ENCODE peak calls at places on chromosomes 12 and 14, in nine cellular contexts. G is body of pancreas, O is mesenchymal stem cell, A is HCT116, R is H7, I is SJCRH30, M is mesendoderm, W is aorta, Y is cardiac muscle cell. T is an unnamed sample.

GRCh38 chr14:67717048-67717447 is 15.4 kb downstream of the RDH12 start:
- DNase-seq in G (no peak), O (no peak), A (no peak), R (no peak), I (no peak), M (no peak), W (no peak), Y (no peak), T (no peak)

GRCh38 chr14:52951730-52952481 is 1.1 kb upstream of the FERMT2 start:
- DNase-seq in G (peak; percentile 61), O (peak; percentile 87), A (peak; percentile 61), R (peak; percentile 60), I (peak; percentile 66), M (peak; percentile 92), W (peak; percentile 64), Y (peak; percentile 67), T (no peak)

GRCh38 chr14:24365600-24366374 is 2.2 kb upstream of the NFATC4 start:
- DNase-seq in G (peak; percentile 92), O (peak; percentile 92), A (peak; percentile 85), R (peak; percentile 78), I (peak; percentile 94), M (peak; percentile 95), W (peak; percentile 92), Y (peak; percentile 93), T (peak; percentile 81)

GRCh38 chr12:29223936-29224921 is 75.2 kb downstream of the FAR2 start:
- DNase-seq in G (no peak), O (no peak), A (no peak), R (no peak), I (no peak), M (no peak), W (no peak), Y (no peak), T (no peak)

GRCh38 chr12:45343269-45344051 is 127.6 kb downstream of the ANO6 start:
- DNase-seq in G (no peak), O (peak; percentile 73), A (no peak), R (no peak), I (no peak), M (peak; percentile 55), W (no peak), Y (no peak), T (no peak)

GRCh38 chr14:28651148-28651547 is 115.4 kb upstream of the FOXG1 start:
- DNase-seq in G (no peak), O (peak; percentile 54), A (no peak), R (peak; percentile 22), I (no peak), M (peak; percentile 78), W (no peak), Y (no peak), T (no peak)

GRCh38 chr12:37733856-37734255 is 582.7 kb upstream of the ALG10B start:
- DNase-seq in G (no peak), O (no peak), A (no peak), R (no peak), I (no peak), M (no peak), W (no peak), Y (no peak), T (no peak)

GRCh38 chr14:93332032-93332852 is 594 bp downstream of the BTBD7 start:
- DNase-seq in G (peak; percentile 66), O (peak; percentile 68), A (no peak), R (peak; percentile 91), I (peak; percentile 64), M (peak; percentile 74), W (peak; percentile 72), Y (peak; percentile 91), T (no peak)

GRCh38 chr12:54680374-54680773 is 32.2 kb upstream of the DCD start:
- DNase-seq in G (no peak), O (peak; percentile 2), A (peak; percentile 56), R (peak; percentile 43), I (peak; percentile 41), M (peak; percentile 82), W (no peak), Y (no peak), T (no peak)

GRCh38 chr12:2998789-2999264 is 39.6 kb downstream of the TEAD4 start:
- DNase-seq in G (peak; percentile 80), O (peak; percentile 74), A (no peak), R (peak; percentile 88), I (peak; percentile 81), M (peak; percentile 79), W (peak; percentile 79), Y (peak; percentile 83), T (peak; percentile 16)

GRCh38 chr14:50758945-50759344 is 72.0 kb downstream of the NIN start:
- DNase-seq in G (peak; percentile 25), O (peak; percentile 38), A (no peak), R (no peak), I (no peak), M (no peak), W (no peak), Y (peak; percentile 19), T (no peak)

GRCh38 chr12:108611884-108612415 is 14.1 kb upstream of the TMEM119 start:
- DNase-seq in G (no peak), O (peak; percentile 91), A (peak; percentile 72), R (peak; percentile 86), I (peak; percentile 71), M (peak; percentile 83), W (no peak), Y (no peak), T (peak; percentile 49)

GRCh38 chr14:88934231-88934898 is 109.9 kb downstream of the TTC8 start:
- DNase-seq in G (no peak), O (no peak), A (no peak), R (no peak), I (no peak), M (no peak), W (no peak), Y (no peak), T (no peak)

GRCh38 chr12:113082486-113083148 is 26.1 kb downstream of the DTX1 start:
- DNase-seq in G (no peak), O (no peak), A (no peak), R (no peak), I (no peak), M (no peak), W (no peak), Y (no peak), T (no peak)
- H3K36me3 ChIP-seq in G (no peaks in the 10 kb centered on the region), O (no peaks in the 10 kb centered on the region), A (no peaks in the 10 kb centered on the region), R (no peaks in the 10 kb centered on the region), I (no peaks in the 10 kb centered on the region), M (no peaks in the 10 kb centered on the region), W (no peaks in the 10 kb centered on the region), Y (no peaks in the 10 kb centered on the region), T (no peaks in the 10 kb centered on the region)

DNA sequence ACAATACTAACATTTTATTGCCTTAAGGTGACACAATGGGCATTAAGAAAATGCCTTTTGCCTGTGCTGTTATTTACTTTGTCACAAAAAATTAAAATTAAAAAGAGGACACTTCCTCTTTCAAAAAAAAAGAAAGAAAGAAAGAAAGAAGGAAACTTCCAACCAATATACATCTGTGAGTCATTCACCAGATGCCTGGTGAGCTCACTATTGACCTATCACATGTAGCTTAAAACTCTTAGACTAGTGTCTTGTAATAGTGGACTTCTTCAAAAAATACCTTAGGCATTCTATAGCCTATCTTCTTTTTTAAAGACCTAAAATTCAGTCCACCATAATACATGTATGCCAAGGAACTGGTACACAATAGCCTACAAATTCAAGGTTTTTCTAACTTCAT is 4.9 kb upstream of the SOX5 start:
- DNase-seq in G (no peak), O (peak; percentile 79), A (no peak), R (no peak), I (no peak), M (no peak), W (no peak), Y (no peak), T (no peak)
- H3K36me3 ChIP-seq in G (no peaks in the 10 kb centered on the region), O (no peaks in the 10 kb centered on the region), A (no peaks in the 10 kb centered on the region), R (no peaks in the 10 kb centered on the region), I (no peaks in the 10 kb centered on the region), M (no peaks in the 10 kb centered on the region), W (no peaks in the 10 kb centered on the region), Y (no peaks in the 10 kb centered on the region), T (no peaks in the 10 kb centered on the region)

GRCh38 chr12:112862570-112863137 is 44.1 kb upstream of the OAS1 start:
- DNase-seq in G (no peak), O (no peak), A (no peak), R (no peak), I (no peak), M (no peak), W (no peak), Y (no peak), T (no peak)
- H3K36me3 ChIP-seq in G (no peaks in the 10 kb centered on the region), O (no peaks in the 10 kb centered on the region), A (no peaks in the 10 kb centered on the region), R (no peaks in the 10 kb centered on the region), I (no peaks in the 10 kb centered on the region), M (no peaks in the 10 kb centered on the region), W (no peaks in the 10 kb centered on the region), Y (no peaks in the 10 kb centered on the region), T (no peaks in the 10 kb centered on the region)

GRCh38 chr12:124338876-124339603 is 44.1 kb downstream of the RFLNA start:
- DNase-seq in G (no peak), O (no peak), A (no peak), R (no peak), I (no peak), M (no peak), W (no peak), Y (no peak), T (no peak)

GRCh38 chr12:124340080-124340900 is 45.4 kb downstream of the RFLNA start:
- DNase-seq in G (no peak), O (no peak), A (no peak), R (no peak), I (no peak), M (no peak), W (no peak), Y (no peak), T (no peak)

GRCh38 chr12:124344526-124344925 is 49.6 kb downstream of the RFLNA start:
- DNase-seq in G (no peak), O (no peak), A (no peak), R (no peak), I (no peak), M (no peak), W (no peak), Y (no peak), T (no peak)

GRCh38 chr12:124338448-124338847 is 43.6 kb downstream of the RFLNA start:
- DNase-seq in G (no peak), O (no peak), A (no peak), R (no peak), I (no peak), M (no peak), W (no peak), Y (no peak), T (no peak)

DNA sequence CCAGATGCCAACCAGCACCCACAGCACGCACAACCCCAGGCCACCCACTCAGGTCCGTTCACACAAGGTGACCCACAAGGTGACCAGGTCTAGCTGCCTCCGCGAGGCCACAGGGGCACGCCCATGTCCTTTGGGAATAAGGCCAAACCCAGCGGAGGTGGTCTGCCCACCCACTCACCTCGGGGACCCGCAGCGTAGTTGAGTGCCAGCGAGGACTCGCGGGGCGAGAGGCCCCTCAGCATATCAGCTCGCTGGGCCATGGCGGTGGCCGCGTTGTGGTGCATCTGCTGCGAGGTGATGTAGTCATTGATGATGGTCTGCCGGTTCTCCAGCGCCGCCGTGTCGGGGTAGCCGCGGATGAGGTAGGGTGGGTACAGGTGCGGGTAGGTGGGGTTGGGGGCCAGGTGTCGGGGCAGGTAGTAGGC is 46.8 kb downstream of the RFLNA start:
- DNase-seq in G (no peak), O (no peak), A (no peak), R (no peak), I (no peak), M (no peak), W (no peak), Y (no peak), T (no peak)
- H3K36me3 ChIP-seq in G (peaks cover 20% of the 10 kb centered on the region), O (peaks cover 75% of the 10 kb centered on the region), A (peaks cover 12% of the 10 kb centered on the region), R (peaks cover 22% of the 10 kb centered on the region), I (peaks cover 70% of the 10 kb centered on the region), M (peaks cover 13% of the 10 kb centered on the region), W (peaks cover 11% of the 10 kb centered on the region), Y (peaks cover 40% of the 10 kb centered on the region), T (peaks cover 57% of the 10 kb centered on the region)

T was measured in BJ.